ENCODE peak calls at places on chromosome 15, in four cellular contexts. J is pancreas, E is OCI-LY7, A is cardiac muscle cell. M is an unnamed sample. For H3K4me1 and H3K36me3, the result is how much of the 10 kb centered on the place peaks cover.

GRCh38 chr15:59622289-59622688 is 10.7 kb downstream of the GCNT3 start:
- DNase-seq in J (no peak), E (peak), A (peak), M (no peak)

GRCh38 chr15:36658321-36658720 is 78.9 kb downstream of the CDIN1 start:
- DNase-seq in J (no peak), E (no peak), A (no peak), M (no peak)

GRCh38 chr15:65824941-65825544 is 33.0 kb upstream of the DENND4A start:
- DNase-seq in J (no peak), E (no peak), A (no peak), M (no peak)

GRCh38 chr15:67762610-67763368 is 62.5 kb upstream of the SKOR1 start:
- DNase-seq in J (no peak), E (peak), A (no peak), M (no peak)

GRCh38 chr15:87746333-87746732 is 510.2 kb downstream of the NTRK3 start:
- DNase-seq in J (no peak), E (no peak), A (no peak), M (no peak)

GRCh38 chr15:89003865-89004725 is 84.2 kb upstream of the ABHD2 start:
- DNase-seq in J (no peak), E (peak), A (peak), M (no peak)

GRCh38 chr15:31276596-31277298 is 49.9 kb upstream of the KLF13 start:
- DNase-seq in J (no peak), E (no peak), A (no peak), M (no peak)

GRCh38 chr15:40929730-40930429 is 740 bp downstream of the DLL4 start:
- DNase-seq in J (peak), E (no peak), A (peak), M (peak)

GRCh38 chr15:79341361-79341760 is 30.4 kb downstream of the TMED3 start:
- DNase-seq in J (no peak), E (no peak), A (no peak), M (no peak)

GRCh38 chr15:67761343-67761742 is 64.0 kb upstream of the SKOR1 start:
- DNase-seq in J (no peak), E (peak), A (no peak), M (no peak)

GRCh38 chr15:59918994-59919951 is 84.8 kb upstream of the FOXB1 start:
- DNase-seq in J (no peak), E (no peak), A (no peak), M (no peak)

GRCh38 chr15:47331796-47332480 is 385.4 kb upstream of the SEMA6D start:
- DNase-seq in J (no peak), E (no peak), A (peak), M (no peak)

GRCh38 chr15:35519536-35520149 is 26.3 kb downstream of the DPH6 start:
- DNase-seq in J (no peak), E (peak), A (peak), M (no peak)

GRCh38 chr15:89139613-89140499 is 51.6 kb downstream of the ABHD2 start:
- DNase-seq in J (no peak), E (no peak), A (peak), M (no peak)

GRCh38 chr15:47870956-47871625 is 153.8 kb downstream of the SEMA6D start:
- DNase-seq in J (no peak), E (no peak), A (no peak), M (no peak)

GRCh38 chr15:71632571-71633195 is 177.7 kb upstream of the NR2E3 start:
- DNase-seq in J (no peak), E (no peak), A (no peak), M (no peak)

GRCh38 chr15:77692614-77693013 is 59.9 kb upstream of the LINGO1 start:
- DNase-seq in J (peak), E (no peak), A (no peak), M (no peak)

GRCh38 chr15:73865904-73866303 is 7.5 kb upstream of the TBC1D21 start:
- DNase-seq in J (no peak), E (no peak), A (no peak), M (no peak)

GRCh38 chr15:65651831-65652749 is 30.4 kb downstream of the SLC24A1 start:
- DNase-seq in J (no peak), E (no peak), A (peak), M (no peak)

GRCh38 chr15:66456211-66456610 is 41.4 kb downstream of the SNAPC5 start:
- DNase-seq in J (no peak), E (no peak), A (no peak), M (no peak)

GRCh38 chr15:58057559-58057958 is 8.0 kb downstream of the ALDH1A2 start:
- DNase-seq in J (no peak), E (no peak), A (no peak), M (no peak)

GRCh38 chr15:81032355-81032754 is 31.6 kb downstream of the TLNRD1 start:
- DNase-seq in J (no peak), E (no peak), A (no peak), M (no peak)
- H3K4me1 ChIP-seq in J (under half), E (under half), A (under half), M (under half)

GRCh38 chr15:51833782-51834181 is 4.3 kb downstream of the TMOD3 start:
- DNase-seq in J (no peak), E (no peak), A (no peak), M (no peak)
- H3K4me3 ChIP-seq in J (no peak), E (no peak), A (no peak), M (no peak)

GRCh38 chr15:85477730-85478129 is 97.3 kb downstream of the AKAP13 start:
- DNase-seq in J (no peak), E (no peak), A (no peak), M (no peak)

GRCh38 chr15:85475317-85475701 is 94.9 kb downstream of the AKAP13 start:
- DNase-seq in J (no peak), E (peak), A (no peak), M (no peak)

GRCh38 chr15:85475711-85476110 is 95.3 kb downstream of the AKAP13 start:
- DNase-seq in J (no peak), E (peak), A (no peak), M (no peak)

GRCh38 chr15:85479071-85479647 is 98.8 kb downstream of the AKAP13 start:
- DNase-seq in J (no peak), E (no peak), A (no peak), M (no peak)

GRCh38 chr15:85477061-85477460 is 96.7 kb downstream of the AKAP13 start:
- DNase-seq in J (no peak), E (no peak), A (no peak), M (no peak)
- H3K36me3 ChIP-seq in J (under half), E (under half), A (under half), M (under half)

GRCh38 chr15:98785408-98785795 is 137.1 kb downstream of the IGF1R start:
- DNase-seq in J (no peak), E (no peak), A (no peak), M (no peak)
- H3K4me1 ChIP-seq in J (under half), E (under half), A (under half), M (under half)

M was measured in left lung.